ENCODE peak calls at places on chromosome 9, in four cellular contexts. S is stimulated activated CD4-positive, alpha-beta T cell treated with anti-CD3 and anti-CD28 coated beads, Interleukin-12 subunit alpha, Interleukin-12 subunit beta, amount 100 ng/mL, for 48 hours; N is kidney glomerular epithelial cell; Z is stimulated activated CD8-positive, alpha-beta memory T cell treated with anti-CD3 and anti-CD28 coated beads, Interleukin-15, amount 100 ng/mL, for 24 hours. D is an unnamed sample.

GRCh38 chr9:17656889-17657288 is 78.0 kb downstream of the SH3GL2 start:
- DNase-seq in S (no peak), N (no peak), Z (no peak), D (no peak)

GRCh38 chr9:91436841-91437240 is 13.2 kb upstream of the NFIL3 start:
- DNase-seq in S (no peak), N (no peak), Z (no peak), D (no peak)

GRCh38 chr9:133935328-133936040 is 56.6 kb downstream of the VAV2 start:
- DNase-seq in S (no peak), N (peak; percentile 55), Z (no peak), D (no peak)

GRCh38 chr9:88017086-88017485 is 42.8 kb upstream of the CDK20 start:
- DNase-seq in S (no peak), N (no peak), Z (no peak), D (no peak)

GRCh38 chr9:130638278-130639118 is 25.9 kb upstream of the PRDM12 start:
- DNase-seq in S (no peak), N (no peak), Z (no peak), D (no peak)

GRCh38 chr9:107090218-107090617 is 192.9 kb upstream of the RAD23B start:
- DNase-seq in S (no peak), N (no peak), Z (no peak), D (no peak)

GRCh38 chr9:86636614-86637013 is 282.4 kb upstream of the TUT7 start:
- DNase-seq in S (no peak), N (no peak), Z (no peak), D (no peak)

GRCh38 chr9:34079181-34079580 is 30.5 kb upstream of the UBAP2 start:
- DNase-seq in S (no peak), N (peak; percentile 53), Z (no peak), D (no peak)